ENCODE peak calls at places on chromosomes 7 and 10, in nine cellular contexts. R is stimulated activated CD8-positive, alpha-beta memory T cell treated with anti-CD3 and anti-CD28 coated beads, Interleukin-12 subunit alpha, Interleukin-12 subunit beta, amount 100 ng/mL, for 1 hour; O is Calu3; Y is fibroblast of the conjunctiva; U is brain pericyte; Z is A172; G is PC-9; M is T-helper 1 cell; C is mesendoderm. J is an unnamed sample.

GRCh38 chr7:2934984-2935740 is 91.1 kb upstream of the GNA12 start:
- DNase-seq in R (no peak), O (no peak), Y (no peak), U (no peak), Z (peak; percentile 11), G (no peak), M (no peak), C (no peak), J (no peak)

GRCh38 chr7:14988941-14989340 is 86.4 kb upstream of the DGKB start:
- DNase-seq in R (no peak), O (no peak), Y (peak; percentile 28), U (no peak), Z (no peak), G (no peak), M (no peak), C (no peak), J (no peak)

GRCh38 chr10:113094114-113094486 is 144.1 kb downstream of the TCF7L2 start:
- DNase-seq in R (no peak), O (no peak), Y (no peak), U (no peak), Z (peak; percentile 54), G (peak; percentile 55), M (peak; percentile 74), C (no peak), J (no peak)

GRCh38 chr7:154330318-154330717 is 278.1 kb downstream of the DPP6 start:
- DNase-seq in R (no peak), O (no peak), Y (no peak), U (no peak), Z (no peak), G (no peak), M (no peak), C (no peak), J (no peak)

GRCh38 chr10:75405201-75406143 is 3.9 kb upstream of the ZNF503 start:
- DNase-seq in R (no peak), O (peak; percentile 36), Y (no peak), U (no peak), Z (no peak), G (peak; percentile 52), M (no peak), C (peak; percentile 87), J (no peak)

GRCh38 chr7:33118383-33118782 is 9.2 kb upstream of the RP9 start:
- DNase-seq in R (no peak), O (no peak), Y (no peak), U (no peak), Z (no peak), G (no peak), M (no peak), C (no peak), J (no peak)

GRCh38 chr7:18580945-18581344 is 85.4 kb downstream of the HDAC9 start:
- DNase-seq in R (no peak), O (no peak), Y (no peak), U (no peak), Z (no peak), G (no peak), M (no peak), C (no peak), J (no peak)

GRCh38 chr7:111092406-111093160 is 1.7 kb downstream of the LRRN3 start:
- DNase-seq in R (no peak), O (no peak), Y (no peak), U (no peak), Z (no peak), G (no peak), M (no peak), C (no peak), J (no peak)

GRCh38 chr7:80637911-80638765 is at the start of gene CD36:
- DNase-seq in R (no peak), O (no peak), Y (no peak), U (no peak), Z (no peak), G (no peak), M (no peak), C (no peak), J (no peak)

GRCh38 chr7:150466477-150466876 is 16.0 kb downstream of the GIMAP8 start:
- DNase-seq in R (no peak), O (no peak), Y (no peak), U (no peak), Z (no peak), G (no peak), M (no peak), C (no peak), J (no peak)

GRCh38 chr10:64430690-64431323 is 909.6 kb downstream of the REEP3 start:
- DNase-seq in R (no peak), O (peak; percentile 74), Y (no peak), U (no peak), Z (peak; percentile 52), G (no peak), M (no peak), C (peak; percentile 95), J (no peak)

GRCh38 chr10:99983280-99983988 is 26.3 kb downstream of the DNMBP start:
- DNase-seq in R (no peak), O (peak; percentile 7), Y (peak; percentile 78), U (peak; percentile 50), Z (no peak), G (no peak), M (no peak), C (no peak), J (no peak)

GRCh38 chr10:301536-301935 is 166.3 kb downstream of the ZMYND11 start:
- DNase-seq in R (no peak), O (no peak), Y (no peak), U (no peak), Z (no peak), G (no peak), M (no peak), C (no peak), J (no peak)

GRCh38 chr7:105600720-105601550 is 19.6 kb upstream of the EFCAB10 start:
- DNase-seq in R (no peak), O (no peak), Y (no peak), U (no peak), Z (no peak), G (peak; percentile 55), M (no peak), C (peak; percentile 95), J (no peak)

GRCh38 chr10:24241536-24241935 is 32.6 kb downstream of the KIAA1217 start:
- DNase-seq in R (no peak), O (no peak), Y (no peak), U (no peak), Z (no peak), G (no peak), M (no peak), C (no peak), J (no peak)

GRCh38 chr10:22436526-22436892 is 91.2 kb downstream of the SPAG6 start:
- DNase-seq in R (peak; percentile 9), O (no peak), Y (no peak), U (no peak), Z (no peak), G (no peak), M (no peak), C (no peak), J (no peak)

GRCh38 chr7:47586925-47587324 is 5.0 kb upstream of the TNS3 start:
- DNase-seq in R (no peak), O (no peak), Y (no peak), U (no peak), Z (no peak), G (peak; percentile 63), M (no peak), C (no peak), J (no peak)

GRCh38 chr7:50620418-50620817 is 55.2 kb upstream of the DDC start:
- DNase-seq in R (no peak), O (no peak), Y (no peak), U (no peak), Z (no peak), G (no peak), M (no peak), C (no peak), J (no peak)

GRCh38 chr7:5491251-5492044 is 67.8 kb upstream of the TNRC18 start:
- DNase-seq in R (no peak), O (no peak), Y (no peak), U (no peak), Z (no peak), G (no peak), M (no peak), C (no peak), J (no peak)

GRCh38 chr7:92768501-92769360 is 67.6 kb downstream of the CDK6 start:
- DNase-seq in R (no peak), O (no peak), Y (no peak), U (no peak), Z (no peak), G (no peak), M (peak; percentile 71), C (no peak), J (no peak)

GRCh38 chr7:82805527-82805960 is 357.1 kb downstream of the PCLO start:
- DNase-seq in R (no peak), O (peak; percentile 6), Y (peak; percentile 64), U (peak; percentile 31), Z (peak; percentile 97), G (peak; percentile 79), M (no peak), C (peak; percentile 90), J (no peak)

GRCh38 chr10:133131754-133132710 is 28.0 kb upstream of the KNDC1 start:
- DNase-seq in R (no peak), O (no peak), Y (no peak), U (no peak), Z (no peak), G (no peak), M (no peak), C (no peak), J (no peak)

GRCh38 chr7:140672382-140673062 is at the start of gene ADCK2:
- DNase-seq in R (peak; percentile 43), O (peak; percentile 63), Y (no peak), U (no peak), Z (no peak), G (peak; percentile 33), M (peak; percentile 54), C (peak; percentile 43), J (no peak)

GRCh38 chr7:97198596-97198995 is 81.1 kb downstream of the SDHAF3 start:
- DNase-seq in R (no peak), O (no peak), Y (no peak), U (no peak), Z (no peak), G (no peak), M (no peak), C (no peak), J (no peak)

GRCh38 chr7:2870471-2870941 is 26.4 kb upstream of the GNA12 start:
- DNase-seq in R (no peak), O (peak; percentile 78), Y (no peak), U (no peak), Z (peak; percentile 92), G (peak; percentile 48), M (peak; percentile 80), C (peak; percentile 75), J (no peak)

GRCh38 chr7:138608292-138608691 is 92.9 kb downstream of the SVOPL start:
- DNase-seq in R (no peak), O (no peak), Y (no peak), U (peak; percentile 31), Z (no peak), G (no peak), M (peak; percentile 51), C (no peak), J (peak; percentile 53)

GRCh38 chr10:63431962-63432797 is 33.6 kb downstream of the JMJD1C start:
- DNase-seq in R (no peak), O (peak; percentile 8), Y (no peak), U (no peak), Z (peak; percentile 21), G (peak; percentile 38), M (peak; percentile 9), C (no peak), J (no peak)

GRCh38 chr10:75180592-75180991 is 30.0 kb upstream of the VDAC2 start:
- DNase-seq in R (no peak), O (no peak), Y (no peak), U (no peak), Z (no peak), G (no peak), M (no peak), C (no peak), J (no peak)

GRCh38 chr7:132750530-132751281 is 174.4 kb upstream of the PLXNA4 start:
- DNase-seq in R (no peak), O (no peak), Y (no peak), U (no peak), Z (no peak), G (peak; percentile 25), M (no peak), C (no peak), J (no peak)

GRCh38 chr10:110706690-110707098 is 62.6 kb downstream of the RBM20 start:
- DNase-seq in R (no peak), O (no peak), Y (no peak), U (no peak), Z (peak; percentile 89), G (peak; percentile 56), M (no peak), C (peak; percentile 81), J (peak; percentile 36)

GRCh38 chr7:106285801-106286492 is 1.2 kb upstream of the NAMPT start:
- DNase-seq in R (no peak), O (no peak), Y (no peak), U (no peak), Z (peak; percentile 11), G (no peak), M (peak; percentile 76), C (no peak), J (no peak)

J was measured in smooth muscle cell of the brain vasculature.